ENCODE peak calls at places on chromosome 15, in four cellular contexts. H, D, B and G are unnamed samples.

GRCh38 chr15:83993591-83993990 is 242.0 kb upstream of the GOLGA6L4 start:
- DNase-seq in H (no peak), D (no peak), B (no peak), G (no peak)

GRCh38 chr15:85499498-85499897 is 119.1 kb downstream of the AKAP13 start:
- DNase-seq in H (no peak), D (no peak), B (peak), G (no peak)

GRCh38 chr15:51846463-51847230 is 17.2 kb downstream of the TMOD3 start:
- DNase-seq in H (no peak), D (no peak), B (peak), G (peak)

GRCh38 chr15:70492240-70493177 is 270.8 kb downstream of the UACA start:
- DNase-seq in H (peak), D (no peak), B (peak), G (peak)

GRCh38 chr15:50183112-50183794 is 1.3 kb downstream of the SLC27A2 start:
- DNase-seq in H (no peak), D (no peak), B (no peak), G (no peak)

GRCh38 chr15:75454471-75455418 is 3.3 kb upstream of the SIN3A start:
- DNase-seq in H (peak), D (peak), B (no peak), G (peak)

GRCh38 chr15:67433495-67434099 is 87.3 kb upstream of the C15orf61 start:
- DNase-seq in H (no peak), D (no peak), B (peak), G (peak)

GRCh38 chr15:79184465-79184892 is 93.9 kb upstream of the RASGRF1 start:
- DNase-seq in H (peak), D (no peak), B (peak), G (peak)

GRCh38 chr15:98800437-98801233 is 152.3 kb downstream of the IGF1R start:
- DNase-seq in H (no peak), D (no peak), B (peak), G (peak)

GRCh38 chr15:29139540-29140459 is 129.8 kb downstream of the NSMCE3 start:
- DNase-seq in H (peak), D (no peak), B (peak), G (peak)

GRCh38 chr15:71921191-71921590 is 110.8 kb downstream of the NR2E3 start:
- DNase-seq in H (no peak), D (no peak), B (peak), G (no peak)

GRCh38 chr15:89912674-89913396 is at the start of gene ARPIN:
- DNase-seq in H (no peak), D (no peak), B (peak), G (peak)

GRCh38 chr15:83449928-83450501 is 2.9 kb downstream of the SH3GL3 start:
- DNase-seq in H (no peak), D (no peak), B (no peak), G (peak)

GRCh38 chr15:99336794-99337193 is 85.5 kb downstream of the LRRC28 start:
- DNase-seq in H (no peak), D (no peak), B (no peak), G (no peak)

GRCh38 chr15:78251136-78251535 is 13.2 kb upstream of the DNAJA4 start:
- DNase-seq in H (no peak), D (no peak), B (no peak), G (no peak)

GRCh38 chr15:49521802-49522201 is 98.8 kb downstream of the FGF7 start:
- DNase-seq in H (no peak), D (no peak), B (peak), G (no peak)

GRCh38 chr15:73777741-73778140 is 24.6 kb upstream of the INSYN1 start:
- DNase-seq in H (no peak), D (no peak), B (no peak), G (no peak)

GRCh38 chr15:63388511-63388910 is 6.9 kb upstream of the CA12 start:
- DNase-seq in H (no peak), D (no peak), B (no peak), G (no peak)

GRCh38 chr15:34147371-34148140 is 45.7 kb downstream of the PGBD4 start:
- DNase-seq in H (no peak), D (no peak), B (peak), G (peak)

GRCh38 chr15:86016750-86017149 is 62.9 kb upstream of the AGBL1 start:
- DNase-seq in H (no peak), D (no peak), B (no peak), G (no peak)

GRCh38 chr15:84947947-84948830 is 33.5 kb upstream of the PDE8A start:
- DNase-seq in H (no peak), D (no peak), B (peak), G (peak)

GRCh38 chr15:83108266-83109219 is 1.1 kb downstream of the TM6SF1 start:
- DNase-seq in H (no peak), D (no peak), B (peak), G (peak)

GRCh38 chr15:83475551-83475950 is 28.4 kb downstream of the SH3GL3 start:
- DNase-seq in H (no peak), D (peak), B (peak), G (peak)

GRCh38 chr15:52834379-52834778 is 44.2 kb upstream of the ONECUT1 start:
- DNase-seq in H (no peak), D (no peak), B (no peak), G (no peak)

GRCh38 chr15:74517096-74517495 is 23.9 kb upstream of the ARID3B start:
- DNase-seq in H (no peak), D (no peak), B (no peak), G (no peak)

GRCh38 chr15:63044645-63045437 is 2.3 kb downstream of the TPM1 start:
- DNase-seq in H (no peak), D (no peak), B (peak), G (peak)

GRCh38 chr15:47506543-47507090 is 210.7 kb upstream of the SEMA6D start:
- DNase-seq in H (no peak), D (peak), B (no peak), G (no peak)

GRCh38 chr15:69818529-69818928 is 279.2 kb downstream of the TLE3 start:
- DNase-seq in H (no peak), D (no peak), B (no peak), G (no peak)

GRCh38 chr15:46413799-46414198 is 779.0 kb downstream of the SQOR start:
- DNase-seq in H (no peak), D (no peak), B (peak), G (no peak)

GRCh38 chr15:74543583-74543982 is 2.6 kb downstream of the ARID3B start:
- DNase-seq in H (no peak), D (no peak), B (no peak), G (no peak)

GRCh38 chr15:95996494-95996893 is 334.0 kb upstream of the NR2F2 start:
- DNase-seq in H (no peak), D (no peak), B (no peak), G (peak)

GRCh38 chr15:96353931-96354730 is 23.6 kb downstream of the NR2F2 start:
- DNase-seq in H (no peak), D (no peak), B (peak), G (peak)

GRCh38 chr15:69524850-69525249 is 72.2 kb downstream of the RPLP1 start:
- DNase-seq in H (no peak), D (no peak), B (no peak), G (no peak)

GRCh38 chr15:77493324-77493907 is 72.7 kb downstream of the HMG20A start:
- DNase-seq in H (no peak), D (no peak), B (peak), G (peak)

GRCh38 chr15:60384052-60384451 is 13.7 kb downstream of the ANXA2 start:
- DNase-seq in H (no peak), D (no peak), B (peak), G (no peak)

GRCh38 chr15:95127356-95127755 is 896.0 kb downstream of the MCTP2 start:
- DNase-seq in H (no peak), D (no peak), B (peak), G (no peak)

GRCh38 chr15:87661952-87662351 is 594.6 kb downstream of the NTRK3 start:
- DNase-seq in H (no peak), D (no peak), B (no peak), G (peak)
- TF ChIP-seq CTCF in H (no peak), D (no peak), B (no peak), G (no peak)

DNA sequence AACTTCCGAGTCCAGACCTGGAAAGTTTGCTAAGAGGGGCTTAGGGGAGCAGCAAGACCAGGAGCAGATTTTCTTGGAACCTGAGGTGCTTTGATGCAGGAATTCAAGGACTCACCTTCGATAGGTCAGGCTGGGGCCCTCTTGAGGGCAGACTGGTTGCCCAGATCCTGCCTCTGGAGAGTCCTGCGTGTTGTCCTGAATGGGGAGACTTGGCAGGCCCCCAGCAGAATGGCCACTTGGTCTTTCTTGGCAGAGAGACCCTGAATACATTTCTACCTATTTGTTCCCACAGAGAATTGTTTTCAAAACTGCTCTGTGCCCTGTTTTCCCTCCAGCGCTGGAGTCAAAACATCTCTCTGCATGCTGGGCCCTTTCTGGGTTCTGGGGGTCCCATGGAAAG is 4.2 kb downstream of the KLF13 start:
- DNase-seq in H (no peak), D (no peak), B (no peak), G (no peak)
- H3K4me3 ChIP-seq in H (peak), D (no peak), B (no peak), G (no peak)

GRCh38 chr15:58308742-58309355 is 122.9 kb upstream of the LIPC start:
- DNase-seq in H (no peak), D (no peak), B (no peak), G (no peak)
- TF ChIP-seq CTCF in H (no peak), D (no peak), B (no peak), G (no peak)

DNA sequence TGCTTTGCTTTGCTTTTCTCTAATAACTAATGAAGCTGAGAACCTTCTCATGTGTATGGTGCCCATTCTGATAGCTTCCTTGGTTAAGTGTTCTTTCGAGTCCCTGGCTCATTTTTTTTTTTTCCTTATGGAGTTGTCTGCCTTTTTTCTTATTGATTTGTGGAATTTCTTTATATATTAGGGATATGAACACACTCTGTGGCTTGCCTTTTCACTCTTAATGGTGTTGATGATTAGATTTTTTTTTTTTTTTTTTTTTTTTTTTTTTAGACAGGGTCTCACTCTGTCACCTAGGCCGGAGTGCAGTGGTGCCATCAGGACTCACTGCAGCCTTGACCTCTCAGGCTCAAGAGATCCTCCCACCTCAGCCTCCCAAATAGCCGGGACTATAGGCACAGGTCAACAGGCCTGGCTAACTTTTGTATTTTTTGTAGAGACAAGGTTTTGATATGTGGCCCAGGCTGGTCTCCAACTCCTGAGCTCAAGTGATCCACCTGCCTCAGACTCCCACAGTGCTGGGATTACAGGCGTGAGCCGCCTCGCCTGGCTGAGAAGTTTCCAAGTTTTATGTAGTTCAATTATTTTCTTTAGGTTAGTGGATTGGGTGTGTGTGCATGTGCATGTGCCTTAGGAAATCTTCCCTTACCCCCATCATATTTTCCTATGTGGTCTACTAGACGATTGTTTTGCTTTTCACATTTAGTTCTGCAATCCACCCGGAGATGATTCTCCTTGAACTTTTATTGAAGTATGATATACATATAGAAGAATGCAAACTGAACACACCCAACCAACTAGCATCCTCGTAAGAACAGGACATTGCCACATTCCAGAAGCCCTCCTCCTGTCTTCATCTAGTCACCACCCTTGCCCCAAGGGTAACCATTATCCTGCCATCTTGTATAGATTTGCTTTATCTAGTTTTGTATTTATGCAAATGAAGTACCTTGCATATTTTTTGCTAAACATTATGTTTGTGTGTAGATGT is 1.7 kb upstream of the SNRPA1 start:
- DNase-seq in H (no peak), D (no peak), B (peak), G (peak)
- H3K4me3 ChIP-seq in H (no peak), D (no peak), B (peak), G (no peak)

GRCh38 chr15:39628821-39629220 is 47.9 kb downstream of the THBS1 start:
- DNase-seq in H (no peak), D (no peak), B (peak), G (no peak)

GRCh38 chr15:39629376-39629775 is 48.5 kb downstream of the THBS1 start:
- DNase-seq in H (peak), D (no peak), B (peak), G (peak)

GRCh38 chr15:39629906-39630305 is 49.0 kb downstream of the THBS1 start:
- DNase-seq in H (no peak), D (no peak), B (no peak), G (no peak)

GRCh38 chr15:39627456-39628130 is 46.7 kb downstream of the THBS1 start:
- DNase-seq in H (no peak), D (no peak), B (no peak), G (no peak)

DNA sequence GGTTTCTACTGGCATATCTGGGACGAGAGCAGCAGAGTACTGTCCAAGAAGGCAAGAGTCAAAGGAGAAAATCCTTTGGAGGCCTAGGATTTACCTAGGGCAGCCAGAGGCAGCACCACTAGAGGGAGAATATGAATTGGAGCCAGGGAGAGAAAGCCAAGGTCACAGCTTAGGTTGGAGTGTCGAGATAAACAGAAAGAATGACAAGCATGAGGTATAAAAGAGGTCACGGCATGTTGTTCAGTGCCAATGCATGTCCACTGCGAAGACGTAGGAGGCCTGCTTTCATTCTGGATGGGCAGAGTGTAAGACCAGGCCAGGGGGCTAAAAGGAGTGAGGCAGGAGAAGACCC is 47.2 kb downstream of the THBS1 start:
- DNase-seq in H (no peak), D (no peak), B (no peak), G (no peak)
- TF ChIP-seq CTCF in H (no peak), D (peak), B (peak), G (no peak)

DNA sequence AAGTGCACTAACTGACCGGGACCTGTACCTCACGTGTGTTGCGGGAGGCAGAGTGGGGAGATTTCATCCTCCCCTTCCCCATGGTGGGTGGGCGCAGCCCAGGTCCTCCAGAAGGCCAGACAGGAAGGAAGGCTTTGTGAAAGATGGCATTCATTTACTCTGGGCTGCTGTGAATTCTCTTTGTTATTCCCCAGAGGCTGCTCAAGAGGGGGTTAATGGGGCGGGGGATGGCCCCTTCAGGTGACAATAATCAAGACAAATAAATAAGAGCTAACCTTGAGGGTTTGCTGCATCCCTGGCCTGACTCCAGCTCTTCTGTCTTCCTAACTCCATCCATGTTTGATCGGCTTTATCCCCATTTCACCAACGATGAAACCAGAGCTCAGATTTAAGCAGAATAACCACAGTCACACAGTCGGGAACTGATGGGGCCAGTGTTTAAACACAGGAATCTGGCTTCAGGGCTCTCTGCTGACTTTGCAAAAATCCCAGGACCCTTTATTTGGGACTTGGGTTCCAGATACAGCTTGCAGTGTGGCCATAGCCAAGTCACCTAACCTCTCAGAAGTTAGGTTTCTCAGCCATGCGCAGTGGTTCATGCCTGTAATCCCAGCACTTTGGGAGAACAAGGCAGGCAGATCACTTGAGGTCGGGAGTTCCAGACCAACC is 16.5 kb downstream of the PIF1 start:
- DNase-seq in H (no peak), D (no peak), B (no peak), G (no peak)
- H3K4me3 ChIP-seq in H (no peak), D (no peak), B (no peak), G (no peak)